ENCODE peak calls at places on chromosomes 13 and 19, in six cellular contexts. A, N, Y, K, X and I are unnamed samples.

GRCh38 chr19:49155005-49155826 is at the start of gene HRC:
- DNase-seq in A (no peak), Y (no peak), K (no peak), X (no peak), N (no peak), I (no peak)

GRCh38 chr13:85277753-85278152 is 521.5 kb downstream of the SLITRK6 start:
- DNase-seq in A (peak), N (no peak), X (no peak), K (peak), Y (no peak), I (no peak)

GRCh38 chr19:1162404-1163282 is 11.4 kb downstream of the SBNO2 start:
- DNase-seq in A (no peak), N (no peak), X (no peak), K (no peak), Y (no peak), I (no peak)

GRCh38 chr13:112731667-112732616 is 42.1 kb downstream of the ATP11A start:
- DNase-seq in A (no peak), X (no peak), N (no peak), K (no peak), Y (no peak), I (no peak)

GRCh38 chr13:44050450-44051063 is 170.9 kb downstream of the LACC1 start:
- DNase-seq in Y (no peak), X (no peak), A (peak), N (peak), K (peak), I (no peak)

GRCh38 chr13:39335721-39336120 is 267.3 kb downstream of the LHFPL6 start:
- DNase-seq in Y (no peak), N (no peak), K (no peak), A (no peak), X (no peak), I (no peak)

GRCh38 chr19:16612631-16613030 is 15.4 kb downstream of the MED26 start:
- DNase-seq in K (peak), Y (no peak), A (no peak), N (no peak), X (no peak), I (no peak)

GRCh38 chr13:21672811-21673591 is 2.1 kb downstream of the FGF9 start:
- DNase-seq in A (no peak), K (no peak), X (no peak), N (peak), Y (no peak), I (no peak)

GRCh38 chr13:49220035-49220855 is at the start of gene MLNR:
- DNase-seq in K (no peak), A (no peak), Y (no peak), X (peak), N (no peak), I (peak)

GRCh38 chr13:90447034-90447734 is 900.3 kb upstream of the MIR17HG start:
- DNase-seq in N (no peak), K (no peak), X (no peak), Y (no peak), A (no peak), I (no peak)

GRCh38 chr19:1528596-1529429 is 4.9 kb downstream of the PLK5 start:
- DNase-seq in X (no peak), N (no peak), A (no peak), Y (no peak), K (no peak), I (no peak)

GRCh38 chr13:112931028-112931934 is 37.7 kb upstream of the MCF2L start:
- DNase-seq in X (no peak), A (peak), N (peak), Y (no peak), K (peak), I (peak)